ENCODE peak calls at places on chromosomes 12 and 14, in nine cellular contexts. One of them, this sample, is unnamed.

GRCh38 chr14:20539906-20540305 is 20.9 kb downstream of the RNASE9 start:
- DNase-seq in esophagus muscularis mucosa: peak
- DNase-seq in sigmoid colon: no peak
- DNase-seq in GM12878: no peak
- DNase-seq in prostate gland: no peak
- DNase-seq in breast epithelium: no peak
- DNase-seq in GM12891: no peak
- DNase-seq in SK-N-SH: peak
- DNase-seq in GM23338: no peak
- DNase-seq in this sample: no peak

GRCh38 chr12:49853671-49854070 is 10.8 kb upstream of the BCDIN3D start:
- DNase-seq in esophagus muscularis mucosa: peak
- DNase-seq in sigmoid colon: no peak
- DNase-seq in GM12878: no peak
- DNase-seq in prostate gland: no peak
- DNase-seq in breast epithelium: peak
- DNase-seq in GM12891: no peak
- DNase-seq in SK-N-SH: no peak
- DNase-seq in GM23338: no peak
- DNase-seq in this sample: no peak

GRCh38 chr12:124914392-124915248 is at the start of gene UBC:
- DNase-seq in esophagus muscularis mucosa: peak
- DNase-seq in sigmoid colon: peak
- DNase-seq in GM12878: no peak
- DNase-seq in prostate gland: peak
- DNase-seq in breast epithelium: peak
- DNase-seq in GM12891: peak
- DNase-seq in SK-N-SH: peak
- DNase-seq in GM23338: peak
- DNase-seq in this sample: peak

GRCh38 chr12:110639336-110640178 is 25.6 kb downstream of the TCTN1 start:
- DNase-seq in esophagus muscularis mucosa: no peak
- DNase-seq in sigmoid colon: no peak
- DNase-seq in GM12878: no peak
- DNase-seq in prostate gland: no peak
- DNase-seq in breast epithelium: no peak
- DNase-seq in GM12891: no peak
- DNase-seq in SK-N-SH: no peak
- DNase-seq in GM23338: no peak
- DNase-seq in this sample: no peak

GRCh38 chr12:127381043-127381668 is 885.8 kb upstream of the TMEM132C start:
- DNase-seq in esophagus muscularis mucosa: peak
- DNase-seq in sigmoid colon: no peak
- DNase-seq in GM12878: no peak
- DNase-seq in prostate gland: no peak
- DNase-seq in breast epithelium: no peak
- DNase-seq in GM12891: peak
- DNase-seq in SK-N-SH: peak
- DNase-seq in GM23338: peak
- DNase-seq in this sample: peak

GRCh38 chr12:4143909-4144308 is 129.7 kb upstream of the CCND2 start:
- DNase-seq in esophagus muscularis mucosa: peak
- DNase-seq in sigmoid colon: no peak
- DNase-seq in GM12878: no peak
- DNase-seq in prostate gland: no peak
- DNase-seq in breast epithelium: no peak
- DNase-seq in GM12891: no peak
- DNase-seq in SK-N-SH: no peak
- DNase-seq in GM23338: peak
- DNase-seq in this sample: peak

GRCh38 chr12:29769162-29769820 is 14.5 kb downstream of the TMTC1 start:
- DNase-seq in esophagus muscularis mucosa: no peak
- DNase-seq in sigmoid colon: no peak
- DNase-seq in GM12878: no peak
- DNase-seq in prostate gland: no peak
- DNase-seq in breast epithelium: no peak
- DNase-seq in GM12891: no peak
- DNase-seq in SK-N-SH: no peak
- DNase-seq in GM23338: no peak
- DNase-seq in this sample: no peak

GRCh38 chr14:70916776-70917175 is 9.5 kb downstream of the PCNX1 start:
- DNase-seq in esophagus muscularis mucosa: no peak
- DNase-seq in sigmoid colon: no peak
- DNase-seq in GM12878: no peak
- DNase-seq in prostate gland: no peak
- DNase-seq in breast epithelium: no peak
- DNase-seq in GM12891: no peak
- DNase-seq in SK-N-SH: no peak
- DNase-seq in GM23338: no peak
- DNase-seq in this sample: no peak

GRCh38 chr12:62191747-62192485 is 68.3 kb upstream of the USP15 start:
- DNase-seq in esophagus muscularis mucosa: no peak
- DNase-seq in sigmoid colon: peak
- DNase-seq in GM12878: no peak
- DNase-seq in prostate gland: no peak
- DNase-seq in breast epithelium: no peak
- DNase-seq in GM12891: peak
- DNase-seq in SK-N-SH: peak
- DNase-seq in GM23338: peak
- DNase-seq in this sample: no peak

GRCh38 chr12:52992699-52993557 is 13.3 kb upstream of the EIF4B start:
- DNase-seq in esophagus muscularis mucosa: no peak
- DNase-seq in sigmoid colon: no peak
- DNase-seq in GM12878: no peak
- DNase-seq in prostate gland: no peak
- DNase-seq in breast epithelium: peak
- DNase-seq in GM12891: no peak
- DNase-seq in SK-N-SH: no peak
- DNase-seq in GM23338: no peak
- DNase-seq in this sample: peak

GRCh38 chr12:23585156-23585781 is 364.2 kb downstream of the SOX5 start:
- DNase-seq in esophagus muscularis mucosa: no peak
- DNase-seq in sigmoid colon: no peak
- DNase-seq in GM12878: no peak
- DNase-seq in prostate gland: no peak
- DNase-seq in breast epithelium: no peak
- DNase-seq in GM12891: no peak
- DNase-seq in SK-N-SH: no peak
- DNase-seq in GM23338: peak
- DNase-seq in this sample: no peak

GRCh38 chr12:1837541-1838206 is 17.3 kb downstream of the LRTM2 start:
- DNase-seq in esophagus muscularis mucosa: no peak
- DNase-seq in sigmoid colon: peak
- DNase-seq in GM12878: no peak
- DNase-seq in prostate gland: no peak
- DNase-seq in breast epithelium: no peak
- DNase-seq in GM12891: no peak
- DNase-seq in SK-N-SH: peak
- DNase-seq in GM23338: no peak
- DNase-seq in this sample: no peak

GRCh38 chr14:44791730-44792129 is 170.0 kb downstream of the KLHL28 start:
- DNase-seq in esophagus muscularis mucosa: no peak
- DNase-seq in sigmoid colon: no peak
- DNase-seq in GM12878: no peak
- DNase-seq in prostate gland: no peak
- DNase-seq in breast epithelium: no peak
- DNase-seq in GM12891: no peak
- DNase-seq in SK-N-SH: no peak
- DNase-seq in GM23338: no peak
- DNase-seq in this sample: no peak

GRCh38 chr12:108635201-108635996 is 1.7 kb upstream of the SELPLG start:
- DNase-seq in esophagus muscularis mucosa: no peak
- DNase-seq in sigmoid colon: no peak
- DNase-seq in GM12878: peak
- DNase-seq in prostate gland: no peak
- DNase-seq in breast epithelium: no peak
- DNase-seq in GM12891: peak
- DNase-seq in SK-N-SH: no peak
- DNase-seq in GM23338: no peak
- DNase-seq in this sample: no peak

DNA sequence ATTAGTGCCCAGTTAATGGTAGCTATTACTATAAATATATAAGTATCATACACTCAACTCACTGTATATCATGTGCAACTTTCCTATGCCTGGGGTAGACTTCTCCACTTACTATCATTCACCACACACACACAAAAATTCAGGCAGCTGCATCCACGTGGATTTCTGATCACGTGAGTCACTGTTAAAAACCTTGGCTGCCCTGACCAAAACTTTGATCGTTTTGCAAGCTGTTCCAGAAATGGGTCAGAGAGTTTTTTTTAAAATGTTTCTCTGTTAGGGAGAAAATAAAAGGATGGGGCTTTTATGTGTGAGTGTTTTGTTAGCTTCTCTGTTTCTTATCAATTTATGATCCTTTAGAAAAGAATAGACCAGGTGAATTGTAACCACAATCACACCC is 198.2 kb upstream of the CNOT2 start:
- DNase-seq in esophagus muscularis mucosa: no peak
- DNase-seq in sigmoid colon: no peak
- DNase-seq in GM12878: no peak
- DNase-seq in prostate gland: no peak
- DNase-seq in breast epithelium: no peak
- DNase-seq in GM12891: no peak
- DNase-seq in SK-N-SH: no peak
- DNase-seq in GM23338: no peak
- DNase-seq in this sample: no peak
- TF ChIP-seq POLR2AphosphoS5 in esophagus muscularis mucosa: no peak
- TF ChIP-seq POLR2AphosphoS5 in sigmoid colon: no peak
- TF ChIP-seq POLR2AphosphoS5 in GM12878: no peak
- TF ChIP-seq POLR2AphosphoS5 in prostate gland: no peak
- TF ChIP-seq POLR2AphosphoS5 in breast epithelium: no peak
- TF ChIP-seq POLR2AphosphoS5 in GM12891: no peak
- TF ChIP-seq POLR2AphosphoS5 in SK-N-SH: no peak
- TF ChIP-seq POLR2AphosphoS5 in GM23338: no peak
- TF ChIP-seq POLR2AphosphoS5 in this sample: no peak

DNA sequence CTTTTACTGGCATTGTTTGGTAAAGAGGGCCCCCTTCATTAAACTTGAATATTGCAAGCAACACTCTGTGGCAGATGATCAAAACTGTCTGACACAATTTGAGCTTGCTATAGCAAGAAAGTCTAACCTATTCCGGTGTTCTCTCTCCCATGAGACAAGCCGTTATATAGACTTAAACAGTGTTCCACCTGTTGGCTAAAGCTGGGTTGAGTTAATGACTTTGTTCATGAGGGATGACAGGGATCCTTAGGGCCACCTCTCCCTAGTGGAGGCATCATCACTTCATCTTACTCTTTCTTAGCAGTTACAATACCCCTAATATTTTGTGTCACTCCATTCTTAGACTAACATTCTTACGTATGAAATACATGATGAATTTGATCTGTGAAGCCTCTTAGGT is 3.8 kb downstream of the EIF5 start:
- DNase-seq in esophagus muscularis mucosa: no peak
- DNase-seq in sigmoid colon: no peak
- DNase-seq in GM12878: no peak
- DNase-seq in prostate gland: no peak
- DNase-seq in breast epithelium: no peak
- DNase-seq in GM12891: no peak
- DNase-seq in SK-N-SH: no peak
- DNase-seq in GM23338: no peak
- DNase-seq in this sample: no peak
- TF ChIP-seq POLR2AphosphoS5 in esophagus muscularis mucosa: no peak
- TF ChIP-seq POLR2AphosphoS5 in sigmoid colon: no peak
- TF ChIP-seq POLR2AphosphoS5 in GM12878: peak
- TF ChIP-seq POLR2AphosphoS5 in prostate gland: no peak
- TF ChIP-seq POLR2AphosphoS5 in breast epithelium: no peak
- TF ChIP-seq POLR2AphosphoS5 in GM12891: no peak
- TF ChIP-seq POLR2AphosphoS5 in SK-N-SH: no peak
- TF ChIP-seq POLR2AphosphoS5 in GM23338: no peak
- TF ChIP-seq POLR2AphosphoS5 in this sample: no peak

DNA sequence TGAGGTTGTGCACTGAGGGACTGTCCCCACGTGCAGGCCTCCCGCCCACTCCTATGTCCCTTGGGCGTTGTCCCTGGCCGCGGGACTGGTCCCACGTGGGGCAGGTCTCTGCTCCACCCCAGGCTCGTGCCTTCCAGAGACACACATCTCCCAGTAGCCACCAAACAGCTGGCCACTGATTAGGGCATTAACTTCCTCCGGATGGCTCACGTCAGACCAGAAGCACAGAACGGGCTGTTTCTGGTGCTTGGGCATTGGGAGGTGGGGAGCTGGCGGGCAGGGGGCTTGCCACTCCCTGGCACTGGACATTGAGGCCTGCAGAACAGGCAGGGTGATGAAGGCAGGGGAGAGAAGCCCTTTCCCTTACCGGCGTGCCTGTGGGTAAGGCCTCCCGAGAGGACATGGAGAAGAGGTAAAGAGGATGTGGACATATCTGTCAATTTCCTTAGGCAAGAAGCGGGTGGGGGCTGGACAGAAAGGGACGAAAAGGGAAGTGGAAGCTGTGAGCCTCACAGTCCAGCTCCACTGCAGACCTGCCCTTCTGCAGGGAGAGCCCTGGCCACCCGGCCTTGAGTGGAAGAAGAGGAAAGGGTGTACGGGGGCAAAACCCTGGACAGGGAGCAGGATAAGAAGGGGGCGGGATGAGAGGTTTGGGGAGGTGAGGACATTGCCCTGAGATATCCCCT is 101.2 kb downstream of the NINJ2 start:
- DNase-seq in esophagus muscularis mucosa: no peak
- DNase-seq in sigmoid colon: peak
- DNase-seq in GM12878: no peak
- DNase-seq in prostate gland: no peak
- DNase-seq in breast epithelium: no peak
- DNase-seq in GM12891: no peak
- DNase-seq in SK-N-SH: peak
- DNase-seq in GM23338: no peak
- DNase-seq in this sample: no peak
- TF ChIP-seq POLR2AphosphoS5 in esophagus muscularis mucosa: peak
- TF ChIP-seq POLR2AphosphoS5 in sigmoid colon: peak
- TF ChIP-seq POLR2AphosphoS5 in GM12878: no peak
- TF ChIP-seq POLR2AphosphoS5 in prostate gland: no peak
- TF ChIP-seq POLR2AphosphoS5 in breast epithelium: no peak
- TF ChIP-seq POLR2AphosphoS5 in GM12891: no peak
- TF ChIP-seq POLR2AphosphoS5 in SK-N-SH: no peak
- TF ChIP-seq POLR2AphosphoS5 in GM23338: no peak
- TF ChIP-seq POLR2AphosphoS5 in this sample: no peak

DNA sequence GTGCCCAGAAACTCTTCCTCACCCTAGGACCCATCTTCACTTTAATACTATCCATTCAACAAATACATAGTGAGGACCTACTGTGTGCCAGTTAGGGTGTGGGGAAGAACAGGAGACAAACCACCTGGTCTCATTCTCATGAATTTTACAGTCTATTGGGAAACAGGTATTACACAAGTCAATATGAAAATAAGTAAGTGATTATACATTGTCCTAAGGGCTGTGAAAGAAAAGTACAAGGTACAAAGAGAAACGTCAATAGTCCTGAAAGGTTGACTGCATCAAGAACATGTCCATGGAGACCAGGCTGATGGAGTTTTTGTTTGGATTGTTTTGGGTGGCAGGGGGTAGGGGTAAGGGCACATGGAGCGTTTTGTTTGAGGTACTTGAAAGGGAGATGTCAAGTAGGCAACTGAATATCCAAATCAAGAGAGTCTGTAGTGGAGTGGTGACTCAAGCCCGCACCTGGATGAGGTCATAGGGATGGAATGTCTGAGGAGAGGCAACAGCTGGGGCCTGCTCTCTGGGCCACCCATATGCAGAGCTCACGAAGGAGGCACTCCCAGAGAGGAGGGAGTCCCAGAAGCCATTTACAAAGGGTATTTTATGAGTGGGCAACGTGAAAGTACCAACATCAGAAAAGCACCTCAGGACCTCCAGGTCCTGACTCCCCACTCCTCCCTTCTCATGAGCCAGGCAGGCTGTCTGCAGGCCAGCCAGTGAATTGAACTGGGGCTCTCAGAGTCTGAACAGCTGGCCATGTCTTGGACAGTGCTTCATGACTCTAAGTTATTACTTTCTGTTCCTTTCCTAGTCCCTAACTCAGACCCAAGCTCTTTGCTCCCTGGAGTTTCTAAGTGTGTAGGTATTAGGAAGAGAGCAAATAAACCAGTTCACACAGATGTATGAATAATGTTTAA is 272.0 kb downstream of the ZFP36L1 start:
- DNase-seq in esophagus muscularis mucosa: no peak
- DNase-seq in sigmoid colon: no peak
- DNase-seq in GM12878: no peak
- DNase-seq in prostate gland: peak
- DNase-seq in breast epithelium: peak
- DNase-seq in GM12891: no peak
- DNase-seq in SK-N-SH: no peak
- DNase-seq in GM23338: peak
- DNase-seq in this sample: peak
- TF ChIP-seq POLR2AphosphoS5 in esophagus muscularis mucosa: no peak
- TF ChIP-seq POLR2AphosphoS5 in sigmoid colon: no peak
- TF ChIP-seq POLR2AphosphoS5 in GM12878: no peak
- TF ChIP-seq POLR2AphosphoS5 in prostate gland: no peak
- TF ChIP-seq POLR2AphosphoS5 in breast epithelium: no peak
- TF ChIP-seq POLR2AphosphoS5 in GM12891: no peak
- TF ChIP-seq POLR2AphosphoS5 in SK-N-SH: no peak
- TF ChIP-seq POLR2AphosphoS5 in GM23338: no peak
- TF ChIP-seq POLR2AphosphoS5 in this sample: peak